ENCODE peak calls at places on chromosomes 12 and 14, in four cellular contexts. I, C, H and J are unnamed samples.
A peak's percentile ranks its signal among the peaks of the same experiment; 100 is the strongest.

GRCh38 chr12:46109343-46110219 is 119.2 kb upstream of the SCAF11 start:
- DNase-seq in I (no peak), C (no peak), H (no peak), J (no peak)

GRCh38 chr12:13595536-13596450 is 385.6 kb downstream of the GRIN2B start:
- DNase-seq in H (no peak), I (no peak), C (no peak), J (no peak)

GRCh38 chr14:91387135-91387849 is 30.3 kb downstream of the CCDC88C start:
- DNase-seq in H (no peak), I (no peak), C (no peak), J (no peak)

GRCh38 chr12:104752016-104752415 is 206.1 kb downstream of the SLC41A2 start:
- DNase-seq in I (no peak), H (no peak), C (no peak), J (no peak)

GRCh38 chr12:98618952-98619351 is 25.5 kb downstream of the SLC25A3 start:
- DNase-seq in I (no peak), H (peak; percentile 93), C (no peak), J (peak; percentile 91)

GRCh38 chr14:52268191-52269061 is 928 bp downstream of the PTGDR start:
- DNase-seq in C (no peak), H (no peak), I (no peak), J (no peak)

GRCh38 chr14:99238234-99238633 is 33.8 kb downstream of the BCL11B start:
- DNase-seq in C (no peak), H (no peak), I (no peak), J (no peak)

GRCh38 chr12:105335856-105336255 is 5.4 kb downstream of the C12orf75 start:
- DNase-seq in I (no peak), C (no peak), H (no peak), J (no peak)

GRCh38 chr12:40198601-40199000 is 26.2 kb upstream of the LRRK2 start:
- DNase-seq in H (no peak), I (no peak), C (no peak), J (no peak)

GRCh38 chr14:81211844-81212243 is 8.9 kb downstream of the GTF2A1 start:
- DNase-seq in I (no peak), H (peak; percentile 37), C (no peak), J (no peak)

GRCh38 chr14:84468153-84468552 is 1061.8 kb upstream of the FLRT2 start:
- DNase-seq in C (no peak), H (no peak), I (no peak), J (no peak)

GRCh38 chr14:35336171-35337073 is 44.2 kb downstream of the PSMA6 start:
- DNase-seq in H (no peak), I (peak; percentile 93), C (peak; percentile 68), J (no peak)

GRCh38 chr12:79936670-79937069 is 1.8 kb upstream of the PPP1R12A start:
- DNase-seq in C (no peak), I (no peak), H (peak; percentile 2), J (no peak)

GRCh38 chr14:58849609-58850008 is 211.8 kb downstream of the DACT1 start:
- DNase-seq in H (no peak), C (no peak), I (no peak), J (no peak)

GRCh38 chr14:21978184-21978998 is 304.8 kb upstream of the OR4E1 start:
- DNase-seq in H (peak; percentile 38), I (peak; percentile 31), C (peak; percentile 12), J (no peak)

GRCh38 chr12:4273651-4274395 is at the start of gene CCND2:
- DNase-seq in C (peak; percentile 62), H (peak; percentile 60), I (peak; percentile 85), J (no peak)

GRCh38 chr12:100193085-100193484 is 7.5 kb upstream of the ACTR6 start:
- DNase-seq in C (no peak), I (no peak), H (no peak), J (no peak)